ENCODE peak calls at places on chromosome 3, in five cellular contexts. One of them, this sample, is unnamed.

GRCh38 chr3:48185129-48185528 is 3.1 kb downstream of the CDC25A start:
- DNase-seq in NCI-H1105 treated with DMSO at 0.1 percent for 48 hours: no peak
- DNase-seq in mesothelial cell of epicardium: no peak
- DNase-seq in activated CD4-positive, CD25-positive, alpha-beta regulatory T cell treated with anti-CD3 and anti-CD28 coated beads, Interleukin-2, amount 50 U/mL, for 72 hours: no peak
- DNase-seq in stimulated activated CD8-positive, alpha-beta memory T cell treated with anti-CD3 and anti-CD28 coated beads, Interleukin-4, amount 100 ng/mL, for 24 hours: no peak
- DNase-seq in this sample: no peak

GRCh38 chr3:55897573-55898224 is 410.6 kb upstream of the WNT5A start:
- DNase-seq in activated CD4-positive, CD25-positive, alpha-beta regulatory T cell treated with anti-CD3 and anti-CD28 coated beads, Interleukin-2, amount 50 U/mL, for 72 hours: no peak
- DNase-seq in mesothelial cell of epicardium: no peak
- DNase-seq in stimulated activated CD8-positive, alpha-beta memory T cell treated with anti-CD3 and anti-CD28 coated beads, Interleukin-4, amount 100 ng/mL, for 24 hours: no peak
- DNase-seq in NCI-H1105 treated with DMSO at 0.1 percent for 48 hours: peak
- DNase-seq in this sample: peak

GRCh38 chr3:48990636-48991421 is 788 bp downstream of the P4HTM start:
- DNase-seq in activated CD4-positive, CD25-positive, alpha-beta regulatory T cell treated with anti-CD3 and anti-CD28 coated beads, Interleukin-2, amount 50 U/mL, for 72 hours: peak
- DNase-seq in NCI-H1105 treated with DMSO at 0.1 percent for 48 hours: peak
- DNase-seq in stimulated activated CD8-positive, alpha-beta memory T cell treated with anti-CD3 and anti-CD28 coated beads, Interleukin-4, amount 100 ng/mL, for 24 hours: no peak
- DNase-seq in mesothelial cell of epicardium: no peak
- DNase-seq in this sample: peak

GRCh38 chr3:38003371-38003816 is 12.8 kb downstream of the VILL start:
- DNase-seq in stimulated activated CD8-positive, alpha-beta memory T cell treated with anti-CD3 and anti-CD28 coated beads, Interleukin-4, amount 100 ng/mL, for 24 hours: peak
- DNase-seq in activated CD4-positive, CD25-positive, alpha-beta regulatory T cell treated with anti-CD3 and anti-CD28 coated beads, Interleukin-2, amount 50 U/mL, for 72 hours: peak
- DNase-seq in mesothelial cell of epicardium: no peak
- DNase-seq in NCI-H1105 treated with DMSO at 0.1 percent for 48 hours: peak
- DNase-seq in this sample: peak

GRCh38 chr3:177921153-177921552 is 615.1 kb upstream of the KCNMB2 start:
- DNase-seq in activated CD4-positive, CD25-positive, alpha-beta regulatory T cell treated with anti-CD3 and anti-CD28 coated beads, Interleukin-2, amount 50 U/mL, for 72 hours: no peak
- DNase-seq in mesothelial cell of epicardium: no peak
- DNase-seq in NCI-H1105 treated with DMSO at 0.1 percent for 48 hours: no peak
- DNase-seq in stimulated activated CD8-positive, alpha-beta memory T cell treated with anti-CD3 and anti-CD28 coated beads, Interleukin-4, amount 100 ng/mL, for 24 hours: no peak
- DNase-seq in this sample: no peak

GRCh38 chr3:72646263-72646662 is 202.0 kb downstream of the SHQ1 start:
- DNase-seq in stimulated activated CD8-positive, alpha-beta memory T cell treated with anti-CD3 and anti-CD28 coated beads, Interleukin-4, amount 100 ng/mL, for 24 hours: no peak
- DNase-seq in NCI-H1105 treated with DMSO at 0.1 percent for 48 hours: no peak
- DNase-seq in mesothelial cell of epicardium: no peak
- DNase-seq in activated CD4-positive, CD25-positive, alpha-beta regulatory T cell treated with anti-CD3 and anti-CD28 coated beads, Interleukin-2, amount 50 U/mL, for 72 hours: no peak
- DNase-seq in this sample: no peak

GRCh38 chr3:124272611-124273151 is 280.8 kb upstream of the ROPN1 start:
- DNase-seq in stimulated activated CD8-positive, alpha-beta memory T cell treated with anti-CD3 and anti-CD28 coated beads, Interleukin-4, amount 100 ng/mL, for 24 hours: no peak
- DNase-seq in mesothelial cell of epicardium: no peak
- DNase-seq in activated CD4-positive, CD25-positive, alpha-beta regulatory T cell treated with anti-CD3 and anti-CD28 coated beads, Interleukin-2, amount 50 U/mL, for 72 hours: no peak
- DNase-seq in NCI-H1105 treated with DMSO at 0.1 percent for 48 hours: no peak
- DNase-seq in this sample: no peak

GRCh38 chr3:127479449-127479848 is 111.1 kb downstream of the TPRA1 start:
- DNase-seq in NCI-H1105 treated with DMSO at 0.1 percent for 48 hours: peak
- DNase-seq in stimulated activated CD8-positive, alpha-beta memory T cell treated with anti-CD3 and anti-CD28 coated beads, Interleukin-4, amount 100 ng/mL, for 24 hours: no peak
- DNase-seq in activated CD4-positive, CD25-positive, alpha-beta regulatory T cell treated with anti-CD3 and anti-CD28 coated beads, Interleukin-2, amount 50 U/mL, for 72 hours: no peak
- DNase-seq in mesothelial cell of epicardium: no peak
- DNase-seq in this sample: peak

GRCh38 chr3:12312010-12312409 is 23.1 kb downstream of the PPARG start:
- DNase-seq in stimulated activated CD8-positive, alpha-beta memory T cell treated with anti-CD3 and anti-CD28 coated beads, Interleukin-4, amount 100 ng/mL, for 24 hours: no peak
- DNase-seq in mesothelial cell of epicardium: no peak
- DNase-seq in NCI-H1105 treated with DMSO at 0.1 percent for 48 hours: no peak
- DNase-seq in activated CD4-positive, CD25-positive, alpha-beta regulatory T cell treated with anti-CD3 and anti-CD28 coated beads, Interleukin-2, amount 50 U/mL, for 72 hours: no peak
- DNase-seq in this sample: no peak

GRCh38 chr3:120682095-120682681 is at the start of gene HGD:
- DNase-seq in stimulated activated CD8-positive, alpha-beta memory T cell treated with anti-CD3 and anti-CD28 coated beads, Interleukin-4, amount 100 ng/mL, for 24 hours: no peak
- DNase-seq in mesothelial cell of epicardium: no peak
- DNase-seq in activated CD4-positive, CD25-positive, alpha-beta regulatory T cell treated with anti-CD3 and anti-CD28 coated beads, Interleukin-2, amount 50 U/mL, for 72 hours: no peak
- DNase-seq in NCI-H1105 treated with DMSO at 0.1 percent for 48 hours: no peak
- DNase-seq in this sample: no peak

GRCh38 chr3:195196266-195196665 is 74.7 kb downstream of the XXYLT1 start:
- DNase-seq in NCI-H1105 treated with DMSO at 0.1 percent for 48 hours: no peak
- DNase-seq in stimulated activated CD8-positive, alpha-beta memory T cell treated with anti-CD3 and anti-CD28 coated beads, Interleukin-4, amount 100 ng/mL, for 24 hours: no peak
- DNase-seq in mesothelial cell of epicardium: no peak
- DNase-seq in activated CD4-positive, CD25-positive, alpha-beta regulatory T cell treated with anti-CD3 and anti-CD28 coated beads, Interleukin-2, amount 50 U/mL, for 72 hours: no peak
- DNase-seq in this sample: no peak

GRCh38 chr3:149489060-149489690 is 14.7 kb downstream of the TM4SF4 start:
- DNase-seq in mesothelial cell of epicardium: no peak
- DNase-seq in stimulated activated CD8-positive, alpha-beta memory T cell treated with anti-CD3 and anti-CD28 coated beads, Interleukin-4, amount 100 ng/mL, for 24 hours: no peak
- DNase-seq in activated CD4-positive, CD25-positive, alpha-beta regulatory T cell treated with anti-CD3 and anti-CD28 coated beads, Interleukin-2, amount 50 U/mL, for 72 hours: no peak
- DNase-seq in NCI-H1105 treated with DMSO at 0.1 percent for 48 hours: no peak
- DNase-seq in this sample: peak

GRCh38 chr3:24004171-24004938 is 59.3 kb downstream of the NR1D2 start:
- DNase-seq in NCI-H1105 treated with DMSO at 0.1 percent for 48 hours: no peak
- DNase-seq in mesothelial cell of epicardium: no peak
- DNase-seq in activated CD4-positive, CD25-positive, alpha-beta regulatory T cell treated with anti-CD3 and anti-CD28 coated beads, Interleukin-2, amount 50 U/mL, for 72 hours: no peak
- DNase-seq in stimulated activated CD8-positive, alpha-beta memory T cell treated with anti-CD3 and anti-CD28 coated beads, Interleukin-4, amount 100 ng/mL, for 24 hours: no peak
- DNase-seq in this sample: no peak

GRCh38 chr3:148233403-148233802 is 464.3 kb upstream of the AGTR1 start:
- DNase-seq in mesothelial cell of epicardium: no peak
- DNase-seq in activated CD4-positive, CD25-positive, alpha-beta regulatory T cell treated with anti-CD3 and anti-CD28 coated beads, Interleukin-2, amount 50 U/mL, for 72 hours: no peak
- DNase-seq in stimulated activated CD8-positive, alpha-beta memory T cell treated with anti-CD3 and anti-CD28 coated beads, Interleukin-4, amount 100 ng/mL, for 24 hours: no peak
- DNase-seq in NCI-H1105 treated with DMSO at 0.1 percent for 48 hours: no peak
- DNase-seq in this sample: no peak

GRCh38 chr3:47418167-47419082 is 37.6 kb downstream of the PTPN23 start:
- DNase-seq in mesothelial cell of epicardium: no peak
- DNase-seq in stimulated activated CD8-positive, alpha-beta memory T cell treated with anti-CD3 and anti-CD28 coated beads, Interleukin-4, amount 100 ng/mL, for 24 hours: no peak
- DNase-seq in NCI-H1105 treated with DMSO at 0.1 percent for 48 hours: no peak
- DNase-seq in activated CD4-positive, CD25-positive, alpha-beta regulatory T cell treated with anti-CD3 and anti-CD28 coated beads, Interleukin-2, amount 50 U/mL, for 72 hours: no peak
- DNase-seq in this sample: peak

GRCh38 chr3:3800685-3801509 is 1.7 kb downstream of the LRRN1 start:
- DNase-seq in stimulated activated CD8-positive, alpha-beta memory T cell treated with anti-CD3 and anti-CD28 coated beads, Interleukin-4, amount 100 ng/mL, for 24 hours: peak
- DNase-seq in NCI-H1105 treated with DMSO at 0.1 percent for 48 hours: no peak
- DNase-seq in activated CD4-positive, CD25-positive, alpha-beta regulatory T cell treated with anti-CD3 and anti-CD28 coated beads, Interleukin-2, amount 50 U/mL, for 72 hours: no peak
- DNase-seq in mesothelial cell of epicardium: peak
- DNase-seq in this sample: peak

GRCh38 chr3:171436380-171436779 is 23.8 kb downstream of the TNIK start:
- DNase-seq in mesothelial cell of epicardium: no peak
- DNase-seq in activated CD4-positive, CD25-positive, alpha-beta regulatory T cell treated with anti-CD3 and anti-CD28 coated beads, Interleukin-2, amount 50 U/mL, for 72 hours: no peak
- DNase-seq in NCI-H1105 treated with DMSO at 0.1 percent for 48 hours: no peak
- DNase-seq in stimulated activated CD8-positive, alpha-beta memory T cell treated with anti-CD3 and anti-CD28 coated beads, Interleukin-4, amount 100 ng/mL, for 24 hours: no peak
- DNase-seq in this sample: no peak

GRCh38 chr3:87228316-87228715 is 1.2 kb downstream of the CHMP2B start:
- DNase-seq in activated CD4-positive, CD25-positive, alpha-beta regulatory T cell treated with anti-CD3 and anti-CD28 coated beads, Interleukin-2, amount 50 U/mL, for 72 hours: no peak
- DNase-seq in mesothelial cell of epicardium: no peak
- DNase-seq in NCI-H1105 treated with DMSO at 0.1 percent for 48 hours: no peak
- DNase-seq in stimulated activated CD8-positive, alpha-beta memory T cell treated with anti-CD3 and anti-CD28 coated beads, Interleukin-4, amount 100 ng/mL, for 24 hours: no peak
- DNase-seq in this sample: no peak

GRCh38 chr3:181721369-181721768 is 9.6 kb downstream of the SOX2 start:
- DNase-seq in activated CD4-positive, CD25-positive, alpha-beta regulatory T cell treated with anti-CD3 and anti-CD28 coated beads, Interleukin-2, amount 50 U/mL, for 72 hours: no peak
- DNase-seq in mesothelial cell of epicardium: no peak
- DNase-seq in stimulated activated CD8-positive, alpha-beta memory T cell treated with anti-CD3 and anti-CD28 coated beads, Interleukin-4, amount 100 ng/mL, for 24 hours: no peak
- DNase-seq in NCI-H1105 treated with DMSO at 0.1 percent for 48 hours: no peak
- DNase-seq in this sample: no peak

GRCh38 chr3:53534996-53535395 is 40.6 kb downstream of the CACNA1D start:
- DNase-seq in activated CD4-positive, CD25-positive, alpha-beta regulatory T cell treated with anti-CD3 and anti-CD28 coated beads, Interleukin-2, amount 50 U/mL, for 72 hours: no peak
- DNase-seq in mesothelial cell of epicardium: no peak
- DNase-seq in NCI-H1105 treated with DMSO at 0.1 percent for 48 hours: no peak
- DNase-seq in stimulated activated CD8-positive, alpha-beta memory T cell treated with anti-CD3 and anti-CD28 coated beads, Interleukin-4, amount 100 ng/mL, for 24 hours: no peak
- DNase-seq in this sample: no peak

GRCh38 chr3:58210761-58211477 is at the start of gene DNASE1L3:
- DNase-seq in stimulated activated CD8-positive, alpha-beta memory T cell treated with anti-CD3 and anti-CD28 coated beads, Interleukin-4, amount 100 ng/mL, for 24 hours: no peak
- DNase-seq in activated CD4-positive, CD25-positive, alpha-beta regulatory T cell treated with anti-CD3 and anti-CD28 coated beads, Interleukin-2, amount 50 U/mL, for 72 hours: no peak
- DNase-seq in mesothelial cell of epicardium: no peak
- DNase-seq in NCI-H1105 treated with DMSO at 0.1 percent for 48 hours: no peak
- DNase-seq in this sample: no peak

GRCh38 chr3:172987268-172987667 is 153.8 kb downstream of the SPATA16 start:
- DNase-seq in NCI-H1105 treated with DMSO at 0.1 percent for 48 hours: no peak
- DNase-seq in mesothelial cell of epicardium: no peak
- DNase-seq in stimulated activated CD8-positive, alpha-beta memory T cell treated with anti-CD3 and anti-CD28 coated beads, Interleukin-4, amount 100 ng/mL, for 24 hours: no peak
- DNase-seq in activated CD4-positive, CD25-positive, alpha-beta regulatory T cell treated with anti-CD3 and anti-CD28 coated beads, Interleukin-2, amount 50 U/mL, for 72 hours: no peak
- DNase-seq in this sample: peak

GRCh38 chr3:55481067-55481917 is 5.8 kb downstream of the WNT5A start:
- DNase-seq in NCI-H1105 treated with DMSO at 0.1 percent for 48 hours: peak
- DNase-seq in activated CD4-positive, CD25-positive, alpha-beta regulatory T cell treated with anti-CD3 and anti-CD28 coated beads, Interleukin-2, amount 50 U/mL, for 72 hours: no peak
- DNase-seq in stimulated activated CD8-positive, alpha-beta memory T cell treated with anti-CD3 and anti-CD28 coated beads, Interleukin-4, amount 100 ng/mL, for 24 hours: no peak
- DNase-seq in mesothelial cell of epicardium: no peak
- DNase-seq in this sample: peak

GRCh38 chr3:179026636-179027035 is 45.0 kb downstream of the ZMAT3 start:
- DNase-seq in NCI-H1105 treated with DMSO at 0.1 percent for 48 hours: no peak
- DNase-seq in activated CD4-positive, CD25-positive, alpha-beta regulatory T cell treated with anti-CD3 and anti-CD28 coated beads, Interleukin-2, amount 50 U/mL, for 72 hours: no peak
- DNase-seq in stimulated activated CD8-positive, alpha-beta memory T cell treated with anti-CD3 and anti-CD28 coated beads, Interleukin-4, amount 100 ng/mL, for 24 hours: no peak
- DNase-seq in mesothelial cell of epicardium: no peak
- DNase-seq in this sample: no peak